ENCODE peak calls at places on chromosomes 7 and 10, in seven cellular contexts. D is iPS-NIHi11; U is LoVo; W is C1 segment of cervical spinal cord; Y is stimulated activated CD4-positive, alpha-beta T cell treated with anti-CD3 and anti-CD28 coated beads, Interleukin-1b, Interleukin-23, amount 100 ng/mL, for 1 hour; P is lung microvascular endothelial cell; X is hepatocyte. F is an unnamed sample.

GRCh38 chr10:97053285-97053684 is 132.5 kb downstream of the SLIT1 start:
- DNase-seq in D (no peak), U (no peak), W (no peak), Y (no peak), P (no peak), X (no peak), F (no peak)

GRCh38 chr7:113774182-113774807 is 144.5 kb downstream of the PPP1R3A start:
- DNase-seq in D (peak), U (peak), W (no peak), Y (no peak), P (peak), X (peak), F (no peak)

GRCh38 chr7:44138698-44139097 is 2.4 kb downstream of the MYL7 start:
- DNase-seq in D (no peak), U (no peak), W (no peak), Y (no peak), P (no peak), X (no peak), F (no peak)

GRCh38 chr7:158227258-158227657 is 360.4 kb downstream of the PTPRN2 start:
- DNase-seq in D (no peak), U (no peak), W (no peak), Y (no peak), P (no peak), X (no peak), F (no peak)

GRCh38 chr7:150909192-150909591 is 56.9 kb downstream of the AOC1 start:
- DNase-seq in D (no peak), U (no peak), W (no peak), Y (no peak), P (no peak), X (no peak), F (no peak)

GRCh38 chr7:21771906-21772610 is 173.6 kb downstream of the CDCA7L start:
- DNase-seq in D (peak), U (no peak), W (no peak), Y (no peak), P (no peak), X (no peak), F (no peak)

GRCh38 chr7:80902035-80902434 is 16.8 kb downstream of the SEMA3C start:
- DNase-seq in D (no peak), U (peak), W (no peak), Y (no peak), P (no peak), X (no peak), F (no peak)

GRCh38 chr10:97011397-97011796 is 174.4 kb downstream of the SLIT1 start:
- DNase-seq in D (no peak), U (no peak), W (no peak), Y (no peak), P (no peak), X (no peak), F (no peak)

GRCh38 chr7:139523199-139523941 is at the start of gene CLEC2L:
- DNase-seq in D (peak), U (no peak), W (no peak), Y (no peak), P (no peak), X (peak), F (no peak)

GRCh38 chr10:77247076-77247561 is 390.5 kb downstream of the KCNMA1 start:
- DNase-seq in D (no peak), U (no peak), W (no peak), Y (no peak), P (no peak), X (peak), F (no peak)

GRCh38 chr7:19816128-19816527 is 42.7 kb upstream of the TMEM196 start:
- DNase-seq in D (no peak), U (no peak), W (no peak), Y (no peak), P (no peak), X (no peak), F (no peak)

GRCh38 chr10:128934492-128934891 is 532.5 kb upstream of the MGMT start:
- DNase-seq in D (no peak), U (no peak), W (no peak), Y (no peak), P (no peak), X (no peak), F (no peak)

GRCh38 chr10:60896715-60897114 is 47.3 kb downstream of the RHOBTB1 start:
- DNase-seq in D (no peak), U (no peak), W (no peak), Y (no peak), P (no peak), X (no peak), F (no peak)

GRCh38 chr7:42736931-42737330 is 174.9 kb downstream of the C7orf25 start:
- DNase-seq in D (peak), U (no peak), W (no peak), Y (no peak), P (no peak), X (no peak), F (no peak)

GRCh38 chr7:157136372-157136771 is 2.4 kb upstream of the UBE3C start:
- DNase-seq in D (no peak), U (peak), W (no peak), Y (no peak), P (peak), X (peak), F (no peak)

GRCh38 chr7:33986456-33986855 is 81.1 kb downstream of the BMPER start:
- DNase-seq in D (no peak), U (no peak), W (no peak), Y (no peak), P (no peak), X (no peak), F (no peak)

GRCh38 chr7:82729172-82730030 is 285.8 kb upstream of the CACNA2D1 start:
- DNase-seq in D (peak), U (peak), W (no peak), Y (no peak), P (peak), X (peak), F (no peak)

GRCh38 chr10:116444527-116445142 is 17.0 kb downstream of the PNLIPRP3 start:
- DNase-seq in D (peak), U (peak), W (no peak), Y (no peak), P (peak), X (peak), F (no peak)

GRCh38 chr7:80722596-80723141 is 84.2 kb downstream of the CD36 start:
- DNase-seq in D (peak), U (peak), W (no peak), Y (no peak), P (no peak), X (peak), F (no peak)

GRCh38 chr7:2321020-2321419 is 6.8 kb upstream of the SNX8 start:
- DNase-seq in D (peak), U (no peak), W (no peak), Y (no peak), P (no peak), X (peak), F (no peak)